ENCODE peak calls at places on chromosomes 3 and 15, in seven cellular contexts. J is GM13976, V is activated gamma-delta T cell treated with Interleukin-2 at 50 U/mL for 16 hours, O is caudate nucleus, Q is body of pancreas, U is mesendoderm, Z is HEK293T. L is an unnamed sample.
A peak's percentile ranks its signal among the peaks of the same experiment; 100 is the strongest.

GRCh38 chr3:113166719-113167492 is 44.5 kb upstream of the BOC start:
- DNase-seq in J (no peak), V (no peak), O (peak; percentile 11), Q (no peak), U (peak; percentile 74), Z (peak; percentile 62), L (peak; percentile 66)

GRCh38 chr3:37255990-37256308 is 81.6 kb upstream of the LRRFIP2 start:
- DNase-seq in J (no peak), V (no peak), O (no peak), Q (no peak), U (no peak), Z (no peak), L (no peak)

GRCh38 chr3:138470687-138471086 is 36.3 kb downstream of the ESYT3 start:
- DNase-seq in J (no peak), V (no peak), O (no peak), Q (no peak), U (no peak), Z (no peak), L (no peak)

GRCh38 chr3:15436246-15436645 is 8.8 kb downstream of the EAF1 start:
- DNase-seq in J (no peak), V (no peak), O (no peak), Q (no peak), U (no peak), Z (no peak), L (no peak)

GRCh38 chr15:39188930-39189329 is 391.9 kb upstream of the THBS1 start:
- DNase-seq in J (no peak), V (no peak), O (no peak), Q (no peak), U (peak; percentile 30), Z (no peak), L (peak; percentile 34)

GRCh38 chr15:83695901-83696425 is 42.0 kb downstream of the ADAMTSL3 start:
- DNase-seq in J (no peak), V (no peak), O (no peak), Q (no peak), U (peak; percentile 30), Z (no peak), L (no peak)

GRCh38 chr3:185075547-185075946 is 77.3 kb downstream of the C3orf70 start:
- DNase-seq in J (no peak), V (no peak), O (no peak), Q (no peak), U (no peak), Z (no peak), L (no peak)

GRCh38 chr15:67715166-67715565 is 110.1 kb upstream of the SKOR1 start:
- DNase-seq in J (no peak), V (no peak), O (no peak), Q (no peak), U (no peak), Z (peak; percentile 28), L (no peak)

GRCh38 chr15:47013446-47013845 is 703.9 kb upstream of the SEMA6D start:
- DNase-seq in J (no peak), V (no peak), O (no peak), Q (no peak), U (no peak), Z (no peak), L (no peak)

L was measured in fibroblast of the conjunctiva.